ENCODE peak calls at places on chromosomes 16 and 17, in five cellular contexts. I is WTC11, L is ovary, M is A549, Q is left ventricle myocardium inferior. Y is an unnamed sample.
A peak's percentile ranks its signal among the peaks of the same experiment; 100 is the strongest.

GRCh38 chr17:16912021-16912962 is 59.6 kb downstream of the TNFRSF13B start:
- DNase-seq in I (peak; percentile 4), Q (peak; percentile 8), L (no peak), M (no peak), Y (no peak)

GRCh38 chr16:55842369-55843104 is 9.6 kb upstream of the CES1 start:
- DNase-seq in I (no peak), M (peak; percentile 36), L (no peak), Q (no peak), Y (peak; percentile 34)

GRCh38 chr16:12062343-12063003 is 85.9 kb downstream of the SNX29 start:
- DNase-seq in M (no peak), Q (peak; percentile 75), L (peak; percentile 56), I (no peak), Y (no peak)

GRCh38 chr16:89599451-89599858 is 14.0 kb upstream of the DPEP1 start:
- DNase-seq in L (no peak), M (peak; percentile 65), Q (no peak), I (peak; percentile 87), Y (peak; percentile 72)

GRCh38 chr17:71224824-71225575 is 895.8 kb upstream of the SOX9 start:
- DNase-seq in Q (no peak), L (no peak), I (no peak), M (no peak), Y (no peak)

GRCh38 chr17:29051731-29052130 is 8.8 kb downstream of the PIPOX start:
- DNase-seq in Q (no peak), I (no peak), M (no peak), L (no peak), Y (no peak)

GRCh38 chr17:13374203-13375143 is 227.3 kb downstream of the HS3ST3A1 start:
- DNase-seq in I (no peak), M (no peak), Q (no peak), L (no peak), Y (no peak)

GRCh38 chr16:89014611-89015230 is 37.7 kb upstream of the CBFA2T3 start:
- DNase-seq in Q (peak; percentile 7), I (no peak), L (no peak), M (no peak), Y (no peak)

GRCh38 chr17:11641521-11642275 is 43.4 kb downstream of the DNAH9 start:
- DNase-seq in I (no peak), M (no peak), L (no peak), Q (no peak), Y (no peak)

GRCh38 chr16:10181196-10182162 is 749 bp downstream of the GRIN2A start:
- DNase-seq in M (peak; percentile 62), L (peak; percentile 73), Q (peak; percentile 52), I (peak; percentile 88), Y (peak; percentile 89)

GRCh38 chr16:50593410-50594139 is 45.4 kb downstream of the NKD1 start:
- DNase-seq in Q (no peak), L (no peak), I (peak; percentile 71), M (no peak), Y (peak; percentile 68)

GRCh38 chr17:39745335-39746144 is 7.8 kb downstream of the GRB7 start:
- DNase-seq in M (no peak), Q (no peak), L (no peak), I (no peak), Y (no peak)

GRCh38 chr17:77254961-77255741 is 114.4 kb downstream of the SEC14L1 start:
- DNase-seq in M (peak; percentile 93), L (no peak), I (no peak), Q (no peak), Y (no peak)

GRCh38 chr17:77145635-77146632 is 5.2 kb downstream of the SEC14L1 start:
- DNase-seq in M (no peak), Q (peak; percentile 60), L (no peak), I (peak; percentile 34), Y (no peak)

GRCh38 chr16:89060207-89060794 is 33.4 kb upstream of the ACSF3 start:
- DNase-seq in Q (no peak), L (no peak), M (no peak), I (no peak), Y (no peak)

GRCh38 chr17:57906910-57907309 is 48.3 kb downstream of the CUEDC1 start:
- DNase-seq in Q (no peak), I (peak; percentile 63), L (no peak), M (no peak), Y (no peak)

GRCh38 chr16:79808731-79809130 is 208.2 kb upstream of the MAF start:
- DNase-seq in L (no peak), Q (no peak), I (no peak), M (no peak), Y (no peak)

GRCh38 chr17:67574658-67575293 is 143.0 kb upstream of the NOL11 start:
- DNase-seq in L (no peak), I (no peak), Q (no peak), M (no peak), Y (no peak)

GRCh38 chr17:31349454-31349853 is 28.0 kb upstream of the EVI2A start:
- DNase-seq in L (no peak), Q (no peak), I (no peak), M (no peak), Y (no peak)

GRCh38 chr17:16304832-16305231 is 48.4 kb downstream of the CENPV start:
- DNase-seq in L (no peak), M (no peak), I (peak; percentile 26), Q (no peak), Y (peak; percentile 26)

GRCh38 chr16:56866955-56867830 is 2.2 kb downstream of the SLC12A3 start:
- DNase-seq in L (peak; percentile 40), Q (no peak), I (no peak), M (peak; percentile 66), Y (peak; percentile 54)

GRCh38 chr17:52419256-52419655 is 260.7 kb upstream of the CA10 start:
- DNase-seq in Q (no peak), M (no peak), L (no peak), I (no peak), Y (no peak)

GRCh38 chr17:27669136-27669535 is 38.1 kb downstream of the LGALS9 start:
- DNase-seq in I (no peak), M (no peak), Q (no peak), L (no peak), Y (no peak)

GRCh38 chr16:64061621-64062020 is 1060.2 kb downstream of the CDH11 start:
- DNase-seq in Q (no peak), L (no peak), M (no peak), I (no peak), Y (no peak)

GRCh38 chr17:1730345-1731193 is 6.1 kb downstream of the WDR81 start:
- DNase-seq in Q (peak; percentile 88), I (no peak), L (peak; percentile 98), M (no peak), Y (no peak)

GRCh38 chr17:17874478-17874877 is 37.7 kb upstream of the SREBF1 start:
- DNase-seq in I (no peak), L (no peak), M (no peak), Q (no peak), Y (no peak)

GRCh38 chr17:39699818-39700147 is at the start of gene ERBB2:
- DNase-seq in I (peak; percentile 73), M (peak; percentile 93), L (peak; percentile 67), Q (peak; percentile 68), Y (peak; percentile 42)

GRCh38 chr17:69760562-69760961 is 314.5 kb upstream of the KCNJ16 start:
- DNase-seq in I (no peak), M (no peak), Q (no peak), L (no peak), Y (no peak)

GRCh38 chr16:19645557-19645981 is 72.5 kb downstream of the KNOP1 start:
- DNase-seq in M (no peak), L (peak; percentile 54), I (no peak), Q (peak; percentile 75), Y (no peak)

GRCh38 chr17:4559851-4560820 is at the start of gene GGT6:
- DNase-seq in M (no peak), I (no peak), L (peak; percentile 54), Q (no peak), Y (no peak)
- TF ChIP-seq CTCF in M (no peak), I (no peak), L (no peak), Q (no peak), Y (no peak)

GRCh38 chr17:19800571-19800970 is 52.5 kb upstream of the ALDH3A1 start:
- DNase-seq in I (no peak), L (no peak), M (no peak), Q (no peak), Y (no peak)
- TF ChIP-seq CTCF in I (no peak), L (no peak), M (no peak), Q (no peak), Y (no peak)

DNA sequence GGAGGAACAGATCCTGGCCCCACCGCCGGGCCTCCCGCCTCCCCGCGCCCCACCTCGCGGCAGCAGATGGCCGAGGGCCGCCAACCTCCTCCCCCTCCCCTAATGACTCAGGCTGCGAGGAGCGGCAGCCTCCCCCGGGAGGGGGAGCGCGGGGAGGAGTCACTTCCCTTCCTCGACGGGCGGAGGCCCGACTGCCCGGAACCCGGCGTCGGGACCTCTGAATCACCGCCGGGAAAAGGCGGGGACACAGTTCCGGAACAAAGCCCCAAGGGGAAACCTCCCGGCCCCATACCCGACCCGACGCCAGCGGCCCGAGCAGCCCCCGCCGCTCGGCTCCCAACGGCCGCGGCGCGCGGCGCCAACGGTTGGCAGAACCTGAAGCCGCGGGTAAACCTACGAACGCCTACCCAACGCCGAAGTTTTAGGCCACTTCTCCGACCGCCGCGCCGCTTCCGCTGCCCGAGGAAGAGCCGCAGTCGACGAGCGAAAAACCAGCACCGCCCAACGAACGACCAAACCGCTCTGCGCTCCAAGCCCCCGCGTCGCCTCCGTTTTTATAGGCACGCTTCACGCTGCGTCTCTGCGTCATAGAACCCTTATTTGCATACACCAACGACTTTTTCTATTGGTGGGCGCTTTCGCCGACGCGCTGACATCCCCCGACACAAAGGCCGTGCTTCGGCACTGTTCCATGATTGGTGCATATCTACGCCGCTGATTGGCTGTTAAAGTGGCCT is 5.2 kb upstream of the UNK start:
- DNase-seq in L (peak; percentile 96), I (peak; percentile 94), Q (peak; percentile 95), M (peak; percentile 100), Y (peak; percentile 89)
- TF ChIP-seq CTCF in L (no peak), I (peak; percentile 11), Q (peak; percentile 17), M (no peak), Y (no peak)

GRCh38 chr17:80511222-80512180 is 33.1 kb upstream of the RPTOR start:
- DNase-seq in I (peak; percentile 74), L (no peak), M (no peak), Q (no peak), Y (no peak)
- TF ChIP-seq CTCF in I (no peak), L (no peak), M (no peak), Q (no peak), Y (no peak)

GRCh38 chr17:63826468-63827001 is 696 bp upstream of the PSMC5 start:
- DNase-seq in Q (peak; percentile 27), M (no peak), L (no peak), I (no peak), Y (peak; percentile 43)
- TF ChIP-seq CTCF in Q (no peak), M (no peak), L (no peak), I (no peak), Y (no peak)

Y was measured in endothelial cell.